ENCODE peak calls at places on chromosome 19, in nine cellular contexts. D is dorsolateral prefrontal cortex, B is GM23338, M is HFFc6, H is astrocyte of the spinal cord, N is breast epithelium, P is lower lobe of right lung, X is omental fat pad, S is fibroblast of mammary gland. U is an unnamed sample.
A peak's percentile ranks its signal among the peaks of the same experiment; 100 is the strongest.

GRCh38 chr19:12139885-12140544 is at the start of gene ZNF20:
- DNase-seq in D (peak; percentile 95), B (peak; percentile 99), M (peak; percentile 94), H (peak; percentile 94), N (peak; percentile 98), P (peak; percentile 97), X (peak; percentile 91), S (peak; percentile 89), U (peak; percentile 85)

GRCh38 chr19:3006075-3006767 is 22.9 kb downstream of the TLE2 start:
- DNase-seq in D (no peak), B (peak; percentile 97), M (no peak), H (no peak), N (no peak), P (no peak), X (no peak), S (no peak), U (no peak)

GRCh38 chr19:531009-531752 is 379 bp upstream of the CDC34 start:
- DNase-seq in D (no peak), B (peak; percentile 92), M (peak; percentile 54), H (peak; percentile 65), N (peak; percentile 79), P (peak; percentile 85), X (no peak), S (peak; percentile 72), U (peak; percentile 99)

GRCh38 chr19:2729943-2730818 is 9.0 kb upstream of the DIRAS1 start:
- DNase-seq in D (no peak), B (no peak), M (no peak), H (no peak), N (no peak), P (no peak), X (no peak), S (no peak), U (no peak)

GRCh38 chr19:1302534-1303239 is 17.0 kb downstream of the EFNA2 start:
- DNase-seq in D (peak; percentile 79), B (no peak), M (no peak), H (no peak), N (no peak), P (no peak), X (no peak), S (no peak), U (no peak)

GRCh38 chr19:11373885-11374448 is 499 bp upstream of the SWSAP1 start:
- DNase-seq in D (no peak), B (no peak), M (no peak), H (no peak), N (no peak), P (no peak), X (no peak), S (no peak), U (no peak)

GRCh38 chr19:55069137-55069858 is 6.3 kb upstream of the RDH13 start:
- DNase-seq in D (no peak), B (peak; percentile 81), M (no peak), H (peak; percentile 30), N (peak; percentile 92), P (peak; percentile 79), X (no peak), S (peak; percentile 21), U (no peak)

GRCh38 chr19:5932146-5932545 is 18.1 kb downstream of the CAPS start:
- DNase-seq in D (no peak), B (no peak), M (no peak), H (no peak), N (no peak), P (no peak), X (no peak), S (no peak), U (no peak)

GRCh38 chr19:6215701-6216235 is 64.0 kb downstream of the MLLT1 start:
- DNase-seq in D (peak; percentile 39), B (no peak), M (no peak), H (no peak), N (no peak), P (peak; percentile 44), X (no peak), S (no peak), U (no peak)

GRCh38 chr19:46745521-46746280 is at the start of gene FKRP:
- DNase-seq in D (no peak), B (peak; percentile 56), M (no peak), H (no peak), N (no peak), P (no peak), X (no peak), S (no peak), U (peak; percentile 57)

GRCh38 chr19:869245-870177 is 10.0 kb downstream of the CFD start:
- DNase-seq in D (no peak), B (no peak), M (peak; percentile 91), H (peak; percentile 96), N (no peak), P (no peak), X (no peak), S (peak; percentile 96), U (no peak)

GRCh38 chr19:48646912-48647216 is 877 bp upstream of the CA11 start:
- DNase-seq in D (no peak), B (no peak), M (no peak), H (no peak), N (no peak), P (no peak), X (no peak), S (no peak), U (no peak)

GRCh38 chr19:16377521-16377920 is 52.9 kb downstream of the KLF2 start:
- DNase-seq in D (peak; percentile 22), B (no peak), M (no peak), H (no peak), N (no peak), P (no peak), X (no peak), S (no peak), U (no peak)

GRCh38 chr19:58328999-58329398 is 2.2 kb downstream of the ZSCAN22 start:
- DNase-seq in D (peak; percentile 8), B (peak; percentile 83), M (no peak), H (no peak), N (no peak), P (no peak), X (no peak), S (no peak), U (no peak)
- TF ChIP-seq CTCF in D (no peak), B (peak; percentile 61), M (no peak), H (peak; percentile 4), N (no peak), P (peak; percentile 10), X (no peak), S (no peak), U (no peak)

GRCh38 chr19:35741216-35741541 is 1.1 kb downstream of the IGFLR1 start:
- DNase-seq in D (no peak), B (no peak), M (no peak), H (no peak), N (no peak), P (no peak), X (no peak), S (no peak), U (no peak)
- TF ChIP-seq CTCF in D (no peak), B (peak; percentile 52), M (no peak), H (no peak), N (no peak), P (no peak), X (no peak), S (no peak), U (no peak)

GRCh38 chr19:42023943-42024260 is 29.9 kb upstream of the ATP1A3 start:
- DNase-seq in D (no peak), B (no peak), M (no peak), H (no peak), N (no peak), P (no peak), X (no peak), S (no peak), U (no peak)

GRCh38 chr19:42030605-42031004 is 36.6 kb upstream of the ATP1A3 start:
- DNase-seq in D (no peak), B (no peak), M (no peak), H (no peak), N (no peak), P (no peak), X (no peak), S (no peak), U (no peak)

GRCh38 chr19:42032428-42032827 is 37.6 kb downstream of the GRIK5 start:
- DNase-seq in D (no peak), B (peak; percentile 87), M (no peak), H (no peak), N (no peak), P (no peak), X (no peak), S (no peak), U (no peak)

GRCh38 chr19:42024622-42025111 is 30.6 kb upstream of the ATP1A3 start:
- DNase-seq in D (no peak), B (no peak), M (peak; percentile 67), H (no peak), N (no peak), P (no peak), X (no peak), S (no peak), U (no peak)

GRCh38 chr19:42028304-42029216 is 34.5 kb upstream of the ATP1A3 start:
- DNase-seq in D (no peak), B (peak; percentile 85), M (no peak), H (no peak), N (no peak), P (no peak), X (no peak), S (no peak), U (no peak)
- TF ChIP-seq CTCF in D (no peak), B (peak; percentile 99), M (peak; percentile 79), H (peak; percentile 55), N (no peak), P (peak; percentile 36), X (no peak), S (peak; percentile 59), U (no peak)

DNA sequence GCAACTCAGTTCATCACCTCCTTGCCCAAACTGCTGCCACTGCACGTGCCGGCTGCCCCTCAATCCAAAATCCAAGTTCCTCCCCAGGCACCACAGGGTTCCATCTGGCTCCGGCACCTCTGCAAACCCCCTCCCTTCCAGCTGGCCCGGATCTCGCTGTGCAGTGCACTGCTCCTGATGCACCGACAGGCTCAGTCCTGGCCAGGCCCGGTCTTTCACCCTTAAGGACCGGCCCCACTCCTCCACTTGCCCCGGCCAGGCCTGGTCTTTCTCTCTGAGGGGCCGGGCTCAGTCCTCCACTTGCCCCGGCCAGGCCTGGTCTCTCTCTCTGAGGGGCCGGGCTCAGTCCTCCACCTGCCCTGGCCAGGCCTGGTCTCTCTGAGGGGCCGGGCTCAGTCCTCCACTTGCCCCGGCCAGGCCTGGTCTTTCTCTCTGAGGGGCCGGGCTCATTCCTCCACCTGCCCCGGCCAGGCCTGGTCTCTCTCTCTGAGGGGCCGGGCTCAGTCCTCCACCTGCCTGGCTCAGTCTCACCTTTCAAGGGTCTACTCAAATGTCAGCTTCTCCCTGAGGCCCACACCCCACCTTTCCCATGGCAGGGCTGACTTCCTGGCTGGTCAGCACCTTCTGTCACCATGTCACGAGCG is 6.9 kb downstream of the ZNF787 start:
- DNase-seq in D (no peak), B (no peak), M (no peak), H (no peak), N (no peak), P (peak; percentile 45), X (no peak), S (no peak), U (no peak)
- TF ChIP-seq CTCF in D (no peak), B (no peak), M (no peak), H (no peak), N (no peak), P (no peak), X (no peak), S (no peak), U (no peak)

U was measured in activated B cell treated with CpG ODN at 0.5 μM for 24 hours.